ENCODE peak calls at places on chromosomes 6 and 20, in eight cellular contexts. L is HCT116, B is IMR-90, M is AG09309, C is choroid plexus epithelial cell, I is fibroblast of the aortic adventitia, P is Caco-2, J is fibroblast of pulmonary artery. Y is an unnamed sample.

GRCh38 chr20:49385471-49385870 is 97.0 kb downstream of the KCNB1 start:
- DNase-seq in L (peak), B (peak), M (no peak), C (peak), I (peak), P (peak), J (peak), Y (no peak)

GRCh38 chr6:146177785-146178184 is 148.9 kb downstream of the GRM1 start:
- DNase-seq in L (no peak), B (no peak), M (no peak), C (no peak), I (no peak), P (no peak), J (no peak), Y (no peak)

GRCh38 chr6:28167068-28167467 is 25.4 kb downstream of the ZKSCAN8 start:
- DNase-seq in L (no peak), B (peak), M (peak), C (peak), I (peak), P (no peak), J (peak), Y (peak)

GRCh38 chr6:30855429-30856069 is 28.8 kb upstream of the DDR1 start:
- DNase-seq in L (no peak), B (no peak), M (no peak), C (no peak), I (no peak), P (no peak), J (no peak), Y (no peak)

GRCh38 chr20:31547017-31547675 is 32.9 kb downstream of the HM13 start:
- DNase-seq in L (peak), B (peak), M (no peak), C (peak), I (peak), P (peak), J (peak), Y (no peak)

GRCh38 chr20:32960849-32961731 is 43.1 kb downstream of the SUN5 start:
- DNase-seq in L (no peak), B (no peak), M (no peak), C (no peak), I (no peak), P (peak), J (no peak), Y (no peak)

GRCh38 chr6:29992792-29993191 is 50.5 kb downstream of the HLA-A start:
- DNase-seq in L (peak), B (peak), M (no peak), C (no peak), I (peak), P (no peak), J (no peak), Y (peak)

GRCh38 chr20:45427236-45428149 is 11.6 kb downstream of the PIGT start:
- DNase-seq in L (no peak), B (no peak), M (no peak), C (peak), I (peak), P (no peak), J (peak), Y (no peak)

GRCh38 chr6:106257195-106257594 is 68.4 kb downstream of the ATG5 start:
- DNase-seq in L (no peak), B (peak), M (no peak), C (peak), I (no peak), P (no peak), J (no peak), Y (no peak)

GRCh38 chr20:58366016-58366415 is 23.0 kb upstream of the VAPB start:
- DNase-seq in L (no peak), B (no peak), M (no peak), C (no peak), I (no peak), P (no peak), J (no peak), Y (no peak)

GRCh38 chr6:133136177-133136896 is 104.8 kb upstream of the EYA4 start:
- DNase-seq in L (no peak), B (no peak), M (no peak), C (no peak), I (no peak), P (no peak), J (no peak), Y (no peak)

GRCh38 chr6:108242721-108243120 is 18.1 kb downstream of the SNX3 start:
- DNase-seq in L (no peak), B (no peak), M (no peak), C (no peak), I (no peak), P (no peak), J (no peak), Y (no peak)

GRCh38 chr6:22152871-22153270 is 144.0 kb downstream of the PRL start:
- DNase-seq in L (no peak), B (no peak), M (no peak), C (no peak), I (no peak), P (no peak), J (peak), Y (no peak)

GRCh38 chr6:40504274-40504673 is 82.9 kb downstream of the LRFN2 start:
- DNase-seq in L (peak), B (no peak), M (no peak), C (no peak), I (no peak), P (no peak), J (no peak), Y (no peak)

GRCh38 chr20:237479-237878 is 10.4 kb downstream of the DEFB129 start:
- DNase-seq in L (no peak), B (peak), M (no peak), C (peak), I (no peak), P (no peak), J (no peak), Y (no peak)

GRCh38 chr20:11337361-11338130 is 580.1 kb upstream of the BTBD3 start:
- DNase-seq in L (no peak), B (no peak), M (no peak), C (peak), I (no peak), P (no peak), J (no peak), Y (no peak)

GRCh38 chr20:45407067-45407745 is 883 bp upstream of the DBNDD2 start:
- DNase-seq in L (no peak), B (no peak), M (no peak), C (peak), I (peak), P (no peak), J (peak), Y (no peak)

GRCh38 chr20:20557406-20557805 is 155.0 kb downstream of the RALGAPA2 start:
- DNase-seq in L (no peak), B (no peak), M (no peak), C (no peak), I (no peak), P (no peak), J (no peak), Y (no peak)

GRCh38 chr6:92779758-92780157 is 639.6 kb downstream of the EPHA7 start:
- DNase-seq in L (no peak), B (peak), M (no peak), C (peak), I (peak), P (no peak), J (peak), Y (peak)

GRCh38 chr6:12203001-12203400 is 87.2 kb upstream of the EDN1 start:
- DNase-seq in L (no peak), B (peak), M (no peak), C (peak), I (peak), P (peak), J (peak), Y (peak)

GRCh38 chr20:37704955-37705354 is 11.1 kb downstream of the CTNNBL1 start:
- DNase-seq in L (no peak), B (no peak), M (no peak), C (no peak), I (no peak), P (no peak), J (no peak), Y (no peak)

GRCh38 chr6:51553246-51554015 is 534.0 kb downstream of the PKHD1 start:
- DNase-seq in L (no peak), B (no peak), M (no peak), C (no peak), I (no peak), P (no peak), J (no peak), Y (no peak)

GRCh38 chr6:105911106-105911629 is 175.0 kb upstream of the PRDM1 start:
- DNase-seq in L (no peak), B (no peak), M (no peak), C (no peak), I (peak), P (no peak), J (no peak), Y (no peak)

GRCh38 chr20:39986231-39986904 is 702.7 kb downstream of the MAFB start:
- DNase-seq in L (no peak), B (peak), M (no peak), C (peak), I (peak), P (no peak), J (peak), Y (no peak)

GRCh38 chr6:139777202-139777970 is 402.9 kb upstream of the CITED2 start:
- DNase-seq in L (no peak), B (no peak), M (no peak), C (no peak), I (no peak), P (no peak), J (no peak), Y (no peak)

GRCh38 chr6:125048274-125048673 is 86.0 kb downstream of the RNF217 start:
- DNase-seq in L (no peak), B (no peak), M (no peak), C (no peak), I (no peak), P (no peak), J (no peak), Y (no peak)

GRCh38 chr6:39432311-39433025 is 110.0 kb upstream of the KCNK16 start:
- DNase-seq in L (no peak), B (no peak), M (peak), C (no peak), I (no peak), P (no peak), J (no peak), Y (no peak)

GRCh38 chr6:18386302-18386976 is 711 bp upstream of the RNF144B start:
- DNase-seq in L (no peak), B (peak), M (no peak), C (peak), I (peak), P (no peak), J (peak), Y (no peak)

GRCh38 chr6:92126088-92126487 is 1293.3 kb downstream of the EPHA7 start:
- DNase-seq in L (no peak), B (no peak), M (no peak), C (no peak), I (no peak), P (peak), J (no peak), Y (peak)

GRCh38 chr6:169099411-169100202 is 154.0 kb downstream of the THBS2 start:
- DNase-seq in L (peak), B (peak), M (no peak), C (peak), I (peak), P (no peak), J (peak), Y (no peak)

GRCh38 chr6:147841749-147842148 is 333.3 kb downstream of the SAMD5 start:
- DNase-seq in L (no peak), B (no peak), M (no peak), C (no peak), I (no peak), P (no peak), J (no peak), Y (no peak)

GRCh38 chr20:35387334-35387733 is 24.4 kb downstream of the UQCC1 start:
- DNase-seq in L (no peak), B (peak), M (no peak), C (peak), I (peak), P (no peak), J (peak), Y (peak)

GRCh38 chr20:20820780-20821495 is 108.5 kb upstream of the RALGAPA2 start:
- DNase-seq in L (no peak), B (no peak), M (no peak), C (no peak), I (no peak), P (no peak), J (no peak), Y (no peak)

GRCh38 chr20:46558511-46558959 is 8.1 kb upstream of the OCSTAMP start:
- DNase-seq in L (no peak), B (peak), M (peak), C (peak), I (peak), P (no peak), J (peak), Y (peak)

GRCh38 chr6:33742092-33742491 is 4.6 kb downstream of the IP6K3 start:
- DNase-seq in L (no peak), B (no peak), M (no peak), C (no peak), I (no peak), P (no peak), J (no peak), Y (no peak)

GRCh38 chr6:36839819-36840379 is 655 bp upstream of the CPNE5 start:
- DNase-seq in L (peak), B (no peak), M (no peak), C (no peak), I (peak), P (no peak), J (no peak), Y (no peak)

GRCh38 chr20:62515280-62515679 is 39.5 kb upstream of the GATA5 start:
- DNase-seq in L (no peak), B (no peak), M (no peak), C (no peak), I (no peak), P (no peak), J (no peak), Y (no peak)

GRCh38 chr6:161088676-161089328 is 97.2 kb downstream of the MAP3K4 start:
- DNase-seq in L (no peak), B (peak), M (no peak), C (peak), I (no peak), P (no peak), J (peak), Y (no peak)

GRCh38 chr6:10901751-10902150 is 14.9 kb downstream of the SYCP2L start:
- DNase-seq in L (no peak), B (no peak), M (no peak), C (no peak), I (no peak), P (no peak), J (no peak), Y (no peak)

GRCh38 chr20:23344336-23344735 is 6.3 kb upstream of the NXT1 start:
- DNase-seq in L (no peak), B (no peak), M (no peak), C (no peak), I (no peak), P (no peak), J (no peak), Y (no peak)

GRCh38 chr20:23347791-23348190 is 2.8 kb upstream of the NXT1 start:
- DNase-seq in L (no peak), B (no peak), M (no peak), C (no peak), I (no peak), P (no peak), J (no peak), Y (no peak)

GRCh38 chr20:23350855-23351838 is 556 bp downstream of the NXT1 start:
- DNase-seq in L (peak), B (peak), M (no peak), C (peak), I (peak), P (peak), J (peak), Y (no peak)

GRCh38 chr20:23350007-23350854 is at the start of gene NXT1:
- DNase-seq in L (peak), B (peak), M (peak), C (peak), I (peak), P (peak), J (peak), Y (peak)

DNA sequence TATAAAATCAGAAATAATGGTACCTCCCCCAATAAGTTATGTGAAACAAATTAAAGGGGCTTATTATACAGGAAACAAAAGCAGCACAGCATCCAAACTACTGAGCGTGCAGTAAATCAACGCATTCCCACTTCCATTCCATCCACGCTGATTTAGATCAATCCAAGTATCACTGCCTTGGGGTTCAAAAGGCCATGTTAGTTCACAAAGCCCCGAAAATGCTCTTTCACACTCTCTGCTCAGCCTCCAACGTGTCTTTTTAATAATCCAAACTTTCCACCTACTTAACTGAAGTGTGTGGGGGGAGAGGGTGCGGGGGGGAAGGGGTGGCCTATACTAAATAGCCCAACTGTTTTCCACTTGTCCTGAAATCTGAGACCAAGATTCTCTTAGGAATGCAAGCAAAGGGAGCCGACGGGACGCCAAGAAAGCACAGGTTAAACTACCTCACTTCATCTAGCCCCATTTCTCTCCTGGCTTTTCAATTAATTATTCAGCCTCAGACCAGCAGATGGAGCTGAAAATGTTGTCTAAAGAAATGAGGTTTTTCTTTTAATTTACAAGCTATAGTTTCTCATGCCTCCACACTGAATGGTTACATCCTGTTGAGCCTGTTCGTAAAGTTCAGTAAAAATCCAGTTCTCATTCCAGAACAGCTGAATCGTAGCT is 1.1 kb upstream of the NXT1 start:
- DNase-seq in L (no peak), B (no peak), M (no peak), C (no peak), I (peak), P (no peak), J (no peak), Y (no peak)
- TF ChIP-seq CTCF in L (peak), B (peak), M (peak), C (peak), I (peak), P (peak), J (peak), Y (peak)

DNA sequence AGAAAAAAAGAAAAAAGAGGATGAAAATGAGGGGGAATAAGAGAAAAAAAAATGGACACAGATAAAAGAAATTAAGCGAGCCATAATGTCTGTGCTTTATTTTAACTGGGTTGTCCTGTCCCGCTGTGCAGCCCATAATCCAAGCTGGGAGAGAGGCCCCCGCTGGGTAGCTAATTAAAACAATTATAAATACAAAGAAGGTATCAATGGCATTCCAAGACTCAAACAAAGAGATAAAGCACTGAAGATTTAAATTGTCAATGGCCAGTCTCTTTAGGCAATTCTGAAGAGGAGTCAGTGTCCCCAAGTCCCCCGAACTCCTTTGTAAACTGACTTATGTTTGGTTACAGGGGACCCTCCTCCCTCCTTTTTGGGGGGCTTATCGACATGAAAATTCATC is 143.2 kb downstream of the ZFP64 start:
- DNase-seq in L (no peak), B (no peak), M (no peak), C (no peak), I (no peak), P (no peak), J (no peak), Y (no peak)
- H3K4me3 ChIP-seq in L (no peak), B (no peak), M (no peak), C (peak), I (no peak), P (no peak), J (no peak), Y (no peak)

GRCh38 chr6:7000825-7001777 is 106.7 kb upstream of the RREB1 start:
- DNase-seq in L (no peak), B (no peak), M (no peak), C (no peak), I (no peak), P (no peak), J (no peak), Y (no peak)
- TF ChIP-seq CTCF in L (peak), B (no peak), M (no peak), C (no peak), I (peak), P (no peak), J (no peak), Y (no peak)

GRCh38 chr6:159042824-159043181 is 2.0 kb downstream of the TAGAP start:
- DNase-seq in L (no peak), B (no peak), M (no peak), C (no peak), I (no peak), P (no peak), J (no peak), Y (no peak)
- H3K4me3 ChIP-seq in L (no peak), B (no peak), M (no peak), C (no peak), I (no peak), P (no peak), J (no peak), Y (no peak)

DNA sequence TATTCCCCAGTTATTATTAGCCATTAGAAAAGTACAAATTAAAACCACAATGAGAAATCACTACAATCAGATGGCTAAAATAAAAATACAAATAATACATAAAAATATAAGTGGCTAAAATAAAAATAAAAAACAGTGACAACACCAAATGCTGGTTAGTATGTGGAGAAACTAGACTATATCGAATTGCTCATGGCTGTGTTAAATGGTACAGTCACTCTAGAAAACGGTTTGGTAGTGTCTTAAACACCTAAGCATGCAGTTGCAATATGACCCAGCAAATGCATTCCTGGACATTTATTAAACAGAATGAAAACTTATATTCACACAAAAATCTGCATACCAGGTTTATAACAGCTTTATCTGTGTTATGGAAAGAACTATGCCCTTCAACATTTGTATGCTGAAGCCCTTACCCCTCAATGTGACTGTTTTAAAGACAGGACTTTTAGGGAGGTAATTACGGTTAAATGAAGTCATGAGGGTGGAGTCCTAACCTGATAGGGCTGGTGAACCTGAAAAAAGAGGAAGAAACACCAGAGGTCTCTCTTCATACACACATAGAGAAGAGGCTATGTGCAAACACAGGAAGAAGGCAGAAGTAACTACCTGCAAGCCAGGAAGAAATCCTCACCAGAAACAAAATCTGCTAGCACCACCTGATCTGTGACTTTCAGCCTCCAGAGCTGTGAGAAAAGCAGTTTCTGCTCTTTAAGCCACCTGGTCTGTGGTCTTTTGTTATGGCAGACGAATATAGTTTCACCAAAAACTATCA is 84.9 kb downstream of the ASCC3 start:
- DNase-seq in L (no peak), B (no peak), M (no peak), C (no peak), I (no peak), P (no peak), J (no peak), Y (no peak)
- TF ChIP-seq CTCF in L (no peak), B (no peak), M (no peak), C (no peak), I (no peak), P (no peak), J (no peak), Y (no peak)

GRCh38 chr20:1933465-1933870 is 38.3 kb downstream of the SIRPA start:
- DNase-seq in L (no peak), B (peak), M (peak), C (no peak), I (peak), P (no peak), J (peak), Y (no peak)
- H3K4me3 ChIP-seq in L (no peak), B (no peak), M (no peak), C (no peak), I (no peak), P (no peak), J (no peak), Y (no peak)